ENCODE peak calls at places on chromosomes 2 and 18, in nine cellular contexts. G is prostate gland, O is GM12891, L is H54, Z is transverse colon, V is spleen, B is breast epithelium, Q is right lobe of liver, H is IMR-90. M is an unnamed sample.

GRCh38 chr18:10936211-10937053 is 212.9 kb downstream of the PIEZO2 start:
- DNase-seq in G (no peak), O (no peak), L (no peak), Z (no peak), V (no peak), B (no peak), Q (no peak), H (peak; percentile 15), M (no peak)

GRCh38 chr2:40103163-40103562 is 324.1 kb upstream of the THUMPD2 start:
- DNase-seq in G (no peak), O (no peak), L (no peak), Z (no peak), V (no peak), B (no peak), Q (no peak), H (peak; percentile 77), M (no peak)

GRCh38 chr2:127058656-127059252 is 48.2 kb downstream of the BIN1 start:
- DNase-seq in G (no peak), O (no peak), L (no peak), Z (no peak), V (no peak), B (no peak), Q (no peak), H (no peak), M (no peak)

GRCh38 chr18:26791676-26792075 is 73.8 kb downstream of the AQP4 start:
- DNase-seq in G (no peak), O (no peak), L (no peak), Z (no peak), V (no peak), B (no peak), Q (no peak), H (no peak), M (no peak)

GRCh38 chr2:11056614-11057013 is 98.7 kb upstream of the SLC66A3 start:
- DNase-seq in G (no peak), O (no peak), L (peak; percentile 50), Z (no peak), V (no peak), B (no peak), Q (no peak), H (peak; percentile 94), M (no peak)

GRCh38 chr2:227373389-227373788 is 5.7 kb downstream of the TM4SF20 start:
- DNase-seq in G (no peak), O (no peak), L (no peak), Z (no peak), V (no peak), B (no peak), Q (no peak), H (no peak), M (no peak)

GRCh38 chr2:184032983-184033382 is 565.3 kb upstream of the ZNF804A start:
- DNase-seq in G (no peak), O (no peak), L (no peak), Z (no peak), V (no peak), B (no peak), Q (no peak), H (no peak), M (no peak)

GRCh38 chr2:191020742-191021381 is 6.9 kb upstream of the STAT1 start:
- DNase-seq in G (peak; percentile 11), O (no peak), L (no peak), Z (peak; percentile 24), V (no peak), B (no peak), Q (no peak), H (peak; percentile 93), M (peak; percentile 87)

GRCh38 chr18:8480506-8481328 is 128.5 kb upstream of the RAB12 start:
- DNase-seq in G (peak; percentile 48), O (no peak), L (peak; percentile 38), Z (no peak), V (no peak), B (no peak), Q (no peak), H (peak; percentile 73), M (no peak)

GRCh38 chr2:128304715-128305554 is 13.7 kb downstream of the HS6ST1 start:
- DNase-seq in G (peak; percentile 96), O (no peak), L (peak; percentile 76), Z (peak; percentile 63), V (peak; percentile 73), B (peak; percentile 90), Q (peak; percentile 80), H (peak; percentile 98), M (no peak)

GRCh38 chr2:27049422-27050280 is 1.8 kb upstream of the AGBL5 start:
- DNase-seq in G (peak; percentile 10), O (peak; percentile 74), L (peak; percentile 53), Z (peak; percentile 64), V (peak; percentile 91), B (no peak), Q (peak; percentile 72), H (no peak), M (no peak)

GRCh38 chr2:27053321-27053720 is 1.9 kb downstream of the AGBL5 start:
- DNase-seq in G (no peak), O (no peak), L (no peak), Z (no peak), V (peak; percentile 70), B (no peak), Q (no peak), H (no peak), M (no peak)

GRCh38 chr2:27051902-27052645 is 606 bp downstream of the AGBL5 start:
- DNase-seq in G (peak; percentile 23), O (no peak), L (no peak), Z (peak; percentile 43), V (peak; percentile 91), B (no peak), Q (peak; percentile 70), H (no peak), M (peak; percentile 61)

GRCh38 chr2:27050281-27050995 is 1.0 kb upstream of the AGBL5 start:
- DNase-seq in G (peak; percentile 92), O (peak; percentile 80), L (peak; percentile 80), Z (peak; percentile 95), V (peak; percentile 93), B (peak; percentile 90), Q (peak; percentile 84), H (peak; percentile 98), M (peak; percentile 98)

DNA sequence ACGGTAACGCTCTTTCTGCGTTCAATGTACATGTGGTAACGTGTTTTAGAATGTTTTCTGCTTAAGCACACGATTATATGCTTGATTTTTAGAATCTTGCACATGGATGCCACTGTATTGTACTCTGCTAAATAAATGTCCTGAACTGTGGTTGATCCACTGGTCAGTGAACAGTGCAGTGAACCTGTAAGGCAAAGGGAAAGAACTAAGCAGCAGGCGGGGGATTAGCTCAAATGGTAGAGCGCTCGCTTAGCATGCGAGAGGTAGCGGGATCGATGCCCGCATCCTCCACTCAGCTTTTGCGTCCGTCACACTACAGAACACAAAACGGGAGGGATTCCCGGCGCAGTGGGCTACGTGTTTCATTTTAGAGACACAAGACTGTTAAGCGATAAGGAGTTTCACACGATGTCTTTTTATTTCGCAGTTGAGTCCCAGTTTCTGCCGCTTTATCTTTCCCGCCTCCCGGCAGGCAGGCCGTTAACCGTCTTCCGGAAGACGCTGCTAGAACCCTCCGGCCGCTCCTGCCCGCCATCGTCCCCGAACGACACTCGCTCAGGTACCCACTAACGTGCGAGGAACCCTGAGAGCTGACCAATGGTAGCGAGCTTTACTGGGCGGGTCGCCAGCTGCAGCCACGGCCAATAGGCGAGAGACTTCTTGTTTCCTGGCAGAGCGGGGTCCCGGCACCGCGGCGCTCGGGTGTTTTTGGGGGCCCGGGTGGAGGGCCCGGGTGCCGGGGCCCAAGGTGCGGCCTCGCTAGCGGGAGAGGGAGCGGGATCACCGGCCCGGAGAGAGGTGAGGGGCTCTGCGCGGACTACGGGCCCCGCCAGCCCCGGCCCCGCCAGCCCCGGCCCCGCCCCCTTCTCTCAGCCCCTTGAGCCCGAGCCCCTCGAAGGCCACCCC is at the start of gene AGBL5:
- DNase-seq in G (peak; percentile 95), O (peak; percentile 99), L (peak; percentile 97), Z (peak; percentile 98), V (peak; percentile 97), B (peak; percentile 97), Q (peak; percentile 96), H (peak; percentile 90), M (peak; percentile 97)
- TF ChIP-seq POLR2A in G (peak; percentile 43), O (peak; percentile 78), L (peak; percentile 19), Z (peak; percentile 68), V (peak; percentile 41), B (peak; percentile 54), Q (peak; percentile 52), H (peak; percentile 10), M (peak; percentile 89)

GRCh38 chr2:43193996-43194869 is 32.2 kb downstream of the ZFP36L2 start:
- DNase-seq in G (no peak), O (no peak), L (no peak), Z (peak; percentile 78), V (no peak), B (no peak), Q (peak; percentile 90), H (no peak), M (no peak)
- TF ChIP-seq POLR2A in G (no peak), O (no peak), L (no peak), Z (no peak), V (no peak), B (no peak), Q (no peak), H (no peak), M (no peak)

DNA sequence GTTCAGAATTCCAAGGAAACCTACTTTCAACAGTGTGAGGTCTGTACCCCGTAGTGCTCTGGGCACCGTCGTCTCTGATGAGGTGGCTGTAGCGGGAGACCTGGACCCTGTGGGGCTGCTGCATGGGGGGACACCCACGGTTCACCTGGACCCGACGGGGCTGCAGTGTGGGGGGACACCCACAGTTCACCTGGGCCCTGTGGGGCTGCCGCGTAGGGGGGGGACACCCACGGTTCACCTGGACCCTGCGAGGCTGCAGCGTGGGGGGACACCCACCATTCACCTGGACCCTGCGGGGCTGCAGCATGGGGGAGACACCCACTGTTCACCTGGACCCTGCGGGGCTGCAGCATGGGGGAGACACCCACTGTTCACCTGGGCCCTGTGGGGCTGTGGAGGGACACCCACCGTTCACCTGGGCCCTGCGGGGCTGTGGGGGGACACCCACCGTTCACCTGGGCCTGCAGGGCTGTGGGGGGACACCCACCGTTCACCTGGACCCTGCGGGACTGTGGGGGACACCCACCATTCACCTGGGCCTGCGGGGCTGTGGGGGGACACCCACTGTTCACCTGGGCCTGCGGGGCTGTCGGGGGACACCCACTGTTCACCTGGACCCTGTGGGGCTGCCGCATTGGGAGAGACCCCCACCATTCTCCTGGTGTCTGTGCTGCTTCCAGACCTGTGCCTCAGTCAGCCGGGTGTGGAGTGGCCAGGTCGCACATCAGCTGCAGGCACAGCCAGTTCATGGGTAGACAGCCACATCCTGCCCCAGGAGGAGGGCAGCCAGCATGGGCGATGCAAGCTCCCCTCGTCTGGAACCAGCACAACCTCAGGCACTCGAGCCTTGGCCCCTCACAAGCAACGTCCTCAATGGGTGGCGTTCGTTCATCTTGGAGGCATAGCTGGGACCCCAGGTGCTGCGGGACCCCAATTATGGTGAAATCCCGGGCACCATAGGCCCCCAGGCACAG is 114.5 kb downstream of the TMEM18 start:
- DNase-seq in G (no peak), O (no peak), L (no peak), Z (no peak), V (no peak), B (no peak), Q (no peak), H (no peak), M (no peak)
- TF ChIP-seq POLR2A in G (no peak), O (no peak), L (no peak), Z (no peak), V (no peak), B (no peak), Q (no peak), H (no peak), M (no peak)

DNA sequence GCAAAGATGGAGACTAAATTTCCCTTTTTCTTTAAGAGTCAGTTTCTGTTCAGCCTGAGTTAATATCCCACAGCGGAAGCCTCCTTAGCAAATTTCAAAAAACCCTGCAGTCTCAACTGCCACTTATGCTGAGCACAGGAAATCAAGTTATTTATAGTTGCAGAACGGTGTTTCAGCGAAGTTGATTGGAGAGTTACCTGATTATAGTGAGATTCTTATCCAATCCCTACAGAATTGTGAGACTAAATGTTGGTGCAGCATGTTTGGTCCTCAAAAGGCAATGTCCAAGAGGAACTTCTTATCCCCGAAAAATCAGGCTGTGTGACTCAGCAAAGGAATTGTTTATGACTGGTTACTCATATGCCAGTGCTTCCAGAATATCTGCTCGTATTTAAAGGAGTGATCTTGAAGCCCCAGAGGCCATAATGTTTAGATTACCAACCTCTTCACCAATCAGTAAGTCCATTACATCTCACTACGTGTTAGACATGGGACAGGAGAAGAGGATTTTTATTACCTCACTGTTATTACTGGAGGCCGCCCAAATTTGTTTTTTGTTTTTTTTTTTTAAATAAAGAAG is 67.9 kb downstream of the LRRFIP1 start:
- DNase-seq in G (no peak), O (no peak), L (peak; percentile 83), Z (no peak), V (no peak), B (no peak), Q (no peak), H (peak; percentile 99), M (peak; percentile 48)
- TF ChIP-seq POLR2A in G (peak; percentile 34), O (no peak), L (no peak), Z (no peak), V (no peak), B (no peak), Q (peak; percentile 12), H (peak; percentile 71), M (no peak)

M was measured in erythroblast.